ENCODE peak calls at places on chromosome 3, in eight cellular contexts. C is CD8-positive, alpha-beta T cell; H is AG04450; T is lower leg skin; L is A549; N is Peyer's patch; I is HL-60; M is fibroblast of lung. G is an unnamed sample.
A peak's percentile ranks its signal among the peaks of the same experiment; 100 is the strongest.

GRCh38 chr3:99637381-99638111 is 848 bp upstream of the COL8A1 start:
- DNase-seq in N (no peak), I (no peak), L (no peak), T (no peak), M (peak; percentile 78), C (no peak), H (peak; percentile 67), G (peak; percentile 92)

GRCh38 chr3:134463676-134464611 is 21.8 kb downstream of the ANAPC13 start:
- DNase-seq in T (peak; percentile 74), I (no peak), L (no peak), M (peak; percentile 97), H (peak; percentile 96), N (peak; percentile 76), C (no peak), G (peak; percentile 99)

GRCh38 chr3:33391255-33391995 is 48.8 kb downstream of the UBP1 start:
- DNase-seq in H (no peak), M (no peak), N (no peak), I (no peak), C (no peak), L (no peak), T (no peak), G (no peak)

GRCh38 chr3:62332771-62333381 is 40.5 kb downstream of the FEZF2 start:
- DNase-seq in C (no peak), T (no peak), H (no peak), L (peak; percentile 7), M (peak; percentile 57), N (no peak), I (no peak), G (peak; percentile 47)

GRCh38 chr3:159486580-159486979 is 502.1 kb upstream of the IL12A start:
- DNase-seq in I (no peak), T (no peak), L (peak; percentile 39), M (no peak), N (no peak), C (no peak), H (no peak), G (no peak)

GRCh38 chr3:58434511-58434910 is 879 bp upstream of the PDHB start:
- DNase-seq in M (no peak), C (no peak), N (no peak), L (no peak), T (no peak), H (no peak), I (no peak), G (no peak)

GRCh38 chr3:11671648-11672100 is 28.0 kb upstream of the VGLL4 start:
- DNase-seq in I (no peak), H (no peak), N (peak; percentile 55), C (no peak), T (peak; percentile 44), M (peak; percentile 11), L (peak; percentile 25), G (peak; percentile 71)

GRCh38 chr3:172716476-172716875 is 5.6 kb upstream of the NCEH1 start:
- DNase-seq in I (peak; percentile 57), C (no peak), M (no peak), L (no peak), T (peak; percentile 43), N (no peak), H (no peak), G (no peak)

GRCh38 chr3:169390310-169390731 is 273.2 kb downstream of the MECOM start:
- DNase-seq in I (no peak), C (no peak), M (no peak), N (peak; percentile 59), L (no peak), T (no peak), H (no peak), G (peak; percentile 67)

GRCh38 chr3:16496008-16496407 is 17.5 kb downstream of the RFTN1 start:
- DNase-seq in T (no peak), H (no peak), L (no peak), I (no peak), N (peak; percentile 15), M (no peak), C (no peak), G (no peak)

GRCh38 chr3:170180107-170180951 is 1.2 kb downstream of the PHC3 start:
- DNase-seq in I (no peak), M (peak; percentile 55), L (no peak), N (no peak), C (no peak), T (no peak), H (no peak), G (peak; percentile 33)

GRCh38 chr3:141796436-141797166 is 33.4 kb downstream of the GRK7 start:
- DNase-seq in C (peak; percentile 48), H (no peak), T (peak; percentile 34), M (no peak), I (peak; percentile 78), L (no peak), N (peak; percentile 80), G (peak; percentile 16)

GRCh38 chr3:54599741-54600140 is 328.1 kb downstream of the LRTM1 start:
- DNase-seq in T (no peak), H (no peak), C (no peak), L (no peak), M (no peak), N (no peak), I (no peak), G (no peak)

GRCh38 chr3:49799761-49800160 is at the start of gene CDHR4:
- DNase-seq in M (peak; percentile 67), C (no peak), I (no peak), H (no peak), L (peak; percentile 72), N (no peak), T (peak; percentile 46), G (peak; percentile 88)

GRCh38 chr3:65412591-65412990 is 626.1 kb downstream of the MAGI1 start:
- DNase-seq in N (peak; percentile 89), M (no peak), I (no peak), T (no peak), L (no peak), H (no peak), C (no peak), G (no peak)

GRCh38 chr3:55554621-55555020 is 67.5 kb upstream of the WNT5A start:
- DNase-seq in T (no peak), H (no peak), I (no peak), L (no peak), M (no peak), C (no peak), N (no peak), G (no peak)

GRCh38 chr3:61356678-61357077 is 105.4 kb upstream of the FHIT start:
- DNase-seq in C (no peak), I (no peak), T (no peak), M (no peak), L (no peak), N (no peak), H (no peak), G (no peak)

GRCh38 chr3:52188586-52189404 is 9.2 kb upstream of the ALAS1 start:
- DNase-seq in N (no peak), M (no peak), L (no peak), T (no peak), I (no peak), H (no peak), C (no peak), G (no peak)

GRCh38 chr3:52193059-52193458 is 4.9 kb upstream of the ALAS1 start:
- DNase-seq in H (no peak), I (no peak), M (peak; percentile 49), N (peak; percentile 87), L (peak; percentile 40), T (no peak), C (no peak), G (peak; percentile 61)

GRCh38 chr3:52190294-52190841 is 7.6 kb upstream of the ALAS1 start:
- DNase-seq in I (no peak), T (no peak), H (no peak), L (no peak), C (no peak), N (no peak), M (peak; percentile 92), G (peak; percentile 31)

GRCh38 chr3:52194541-52195296 is 3.2 kb upstream of the ALAS1 start:
- DNase-seq in N (peak; percentile 74), M (peak; percentile 87), T (no peak), I (no peak), C (no peak), H (peak; percentile 67), L (no peak), G (no peak)

DNA sequence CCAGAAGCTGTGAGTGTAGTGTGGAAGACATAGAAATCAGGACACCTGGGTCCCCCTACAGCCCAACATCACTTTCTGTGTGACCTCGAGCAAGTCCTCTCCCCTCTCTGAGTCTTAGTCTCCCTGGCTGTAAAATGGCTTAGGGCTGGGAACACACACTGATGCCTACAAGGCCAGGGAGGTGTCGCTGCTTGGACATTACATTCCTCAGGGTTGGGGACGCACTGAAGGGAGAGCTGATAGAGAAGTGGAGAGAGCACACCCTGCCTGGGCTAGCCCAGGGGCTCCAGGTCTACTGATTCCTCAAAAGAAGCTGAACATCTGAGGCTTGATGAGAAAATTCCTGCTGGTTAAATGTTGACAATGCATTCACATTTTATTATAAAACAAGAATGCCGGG is 6.3 kb upstream of the ALAS1 start:
- DNase-seq in H (no peak), N (no peak), T (no peak), C (no peak), M (no peak), L (no peak), I (no peak), G (no peak)
- H3K4me3 ChIP-seq in H (no peak overlapping the region), N (no peak overlapping the region), T (no peak overlapping the region), C (no peak overlapping the region), M (no peak overlapping the region), L (no peak overlapping the region), I (no peak overlapping the region), G (no peak overlapping the region)

GRCh38 chr3:183218826-183219225 is 34.2 kb upstream of the B3GNT5 start:
- DNase-seq in C (no peak), T (no peak), H (no peak), N (no peak), I (peak; percentile 22), L (no peak), M (no peak), G (no peak)
- TF ChIP-seq CTCF in C (no peak), T (no peak), H (no peak), N (no peak), I (no peak), L (no peak), M (no peak), G (no peak)

GRCh38 chr3:44338010-44338827 is at the start of gene TCAIM:
- DNase-seq in L (peak; percentile 97), H (peak; percentile 93), M (peak; percentile 98), C (peak; percentile 98), I (peak; percentile 95), T (peak; percentile 95), N (peak; percentile 99), G (peak; percentile 98)

GRCh38 chr3:44342191-44342790 is 3.7 kb downstream of the TCAIM start:
- DNase-seq in N (no peak), L (no peak), C (no peak), M (peak; percentile 89), T (no peak), I (no peak), H (peak; percentile 63), G (peak; percentile 86)

GRCh38 chr3:44338828-44339127 is 212 bp downstream of the TCAIM start:
- DNase-seq in I (no peak), L (no peak), N (no peak), C (no peak), T (no peak), M (no peak), H (no peak), G (no peak)

GRCh38 chr3:44339181-44339741 is 695 bp downstream of the TCAIM start:
- DNase-seq in N (no peak), I (no peak), L (no peak), M (no peak), H (no peak), C (no peak), T (no peak), G (peak; percentile 18)

GRCh38 chr3:44339990-44340389 is 1.4 kb downstream of the TCAIM start:
- DNase-seq in I (no peak), T (no peak), L (no peak), C (no peak), H (no peak), M (no peak), N (no peak), G (no peak)
- H3K4me3 ChIP-seq in I (no peak overlapping the region), T (no peak overlapping the region), L (peak overlapping the region; percentile 73), C (no peak overlapping the region), H (peak overlapping the region; percentile 91), M (peak overlapping the region; percentile 82), N (no peak overlapping the region), G (peak overlapping the region; percentile 77)

GRCh38 chr3:152183473-152183872 is 85.3 kb upstream of the MBNL1 start:
- DNase-seq in L (peak; percentile 62), T (no peak), M (peak; percentile 65), H (no peak), I (no peak), N (peak; percentile 76), C (peak; percentile 34), G (peak; percentile 55)
- TF ChIP-seq CTCF in L (peak; percentile 49), T (no peak), M (peak; percentile 25), H (peak; percentile 54), I (no peak), N (peak; percentile 42), C (peak; percentile 79), G (peak; percentile 56)